ENCODE peak calls at places on chromosomes 3 and 15, in five cellular contexts. P, A, H, B and C are unnamed samples.

GRCh38 chr3:175433026-175433668 is 574.0 kb downstream of the NAALADL2 start:
- DNase-seq in P (no peak), A (no peak), H (no peak), B (no peak), C (no peak)

GRCh38 chr15:76340198-76340801 is 3.7 kb downstream of the ISL2 start:
- DNase-seq in P (no peak), A (no peak), H (no peak), B (no peak), C (no peak)

GRCh38 chr3:8709801-8710524 is 23.6 kb upstream of the CAV3 start:
- DNase-seq in P (no peak), A (no peak), H (no peak), B (peak; percentile 10), C (no peak)

GRCh38 chr3:72299321-72299802 is 514.4 kb upstream of the PROK2 start:
- DNase-seq in P (no peak), A (no peak), H (peak; percentile 28), B (no peak), C (no peak)

GRCh38 chr15:70344666-70345065 is 246.9 kb upstream of the TLE3 start:
- DNase-seq in P (no peak), A (no peak), H (no peak), B (no peak), C (no peak)

GRCh38 chr3:188432826-188433525 is 279.0 kb downstream of the LPP start:
- DNase-seq in P (no peak), A (no peak), H (no peak), B (no peak), C (no peak)

GRCh38 chr15:68316061-68316804 is 38.7 kb downstream of the FEM1B start:
- DNase-seq in P (peak; percentile 45), A (no peak), H (no peak), B (no peak), C (peak; percentile 27)

GRCh38 chr15:74960995-74961588 is 4.5 kb upstream of the RPP25 start:
- DNase-seq in P (no peak), A (no peak), H (no peak), B (no peak), C (no peak)

GRCh38 chr3:102025568-102025967 is 176.3 kb downstream of the NFKBIZ start:
- DNase-seq in P (no peak), A (no peak), H (no peak), B (no peak), C (no peak)

GRCh38 chr3:141979050-141979671 is 102.7 kb downstream of the ATP1B3 start:
- DNase-seq in P (no peak), A (no peak), H (peak; percentile 45), B (no peak), C (no peak)

GRCh38 chr3:114527036-114527644 is 233.3 kb downstream of the TIGIT start:
- DNase-seq in P (peak; percentile 2), A (no peak), H (no peak), B (peak; percentile 9), C (no peak)

GRCh38 chr15:44033894-44034293 is 161.2 kb downstream of the FRMD5 start:
- DNase-seq in P (no peak), A (no peak), H (peak; percentile 16), B (no peak), C (no peak)

GRCh38 chr15:37907136-37907535 is 27.3 kb upstream of the TMCO5A start:
- DNase-seq in P (no peak), A (no peak), H (peak; percentile 4), B (no peak), C (no peak)

GRCh38 chr3:73535935-73536334 is 88.8 kb downstream of the PDZRN3 start:
- DNase-seq in P (no peak), A (no peak), H (no peak), B (no peak), C (no peak)

GRCh38 chr3:28799084-28799483 is 450.5 kb upstream of the AZI2 start:
- DNase-seq in P (no peak), A (no peak), H (peak; percentile 4), B (no peak), C (peak; percentile 3)

GRCh38 chr15:94293411-94294402 is 62.3 kb downstream of the MCTP2 start:
- DNase-seq in P (no peak), A (no peak), H (no peak), B (no peak), C (no peak)

GRCh38 chr15:74134387-74135027 is 4.1 kb downstream of the ISLR2 start:
- DNase-seq in P (no peak), A (no peak), H (no peak), B (no peak), C (no peak)

GRCh38 chr15:100115711-100116090 is 226.1 kb downstream of the ADAMTS17 start:
- DNase-seq in P (no peak), A (no peak), H (no peak), B (no peak), C (no peak)

GRCh38 chr3:106425021-106425420 is 556.2 kb upstream of the CBLB start:
- DNase-seq in P (no peak), A (no peak), H (no peak), B (no peak), C (no peak)

GRCh38 chr3:130488288-130488687 is 28.7 kb upstream of the COL6A6 start:
- DNase-seq in P (no peak), A (no peak), H (no peak), B (no peak), C (no peak)

GRCh38 chr3:183880121-183880520 is 4.6 kb downstream of the PARL start:
- DNase-seq in P (no peak), A (no peak), H (no peak), B (no peak), C (no peak)

GRCh38 chr3:194272861-194273266 is 78.3 kb downstream of the CPN2 start:
- DNase-seq in P (no peak), A (no peak), H (no peak), B (no peak), C (no peak)

GRCh38 chr3:100777271-100777670 is 68.0 kb downstream of the TFG start:
- DNase-seq in P (no peak), A (no peak), H (no peak), B (no peak), C (no peak)
- TF ChIP-seq YY1 in P (no peak), A (no peak), H (no peak), B (no peak), C (no peak)

DNA sequence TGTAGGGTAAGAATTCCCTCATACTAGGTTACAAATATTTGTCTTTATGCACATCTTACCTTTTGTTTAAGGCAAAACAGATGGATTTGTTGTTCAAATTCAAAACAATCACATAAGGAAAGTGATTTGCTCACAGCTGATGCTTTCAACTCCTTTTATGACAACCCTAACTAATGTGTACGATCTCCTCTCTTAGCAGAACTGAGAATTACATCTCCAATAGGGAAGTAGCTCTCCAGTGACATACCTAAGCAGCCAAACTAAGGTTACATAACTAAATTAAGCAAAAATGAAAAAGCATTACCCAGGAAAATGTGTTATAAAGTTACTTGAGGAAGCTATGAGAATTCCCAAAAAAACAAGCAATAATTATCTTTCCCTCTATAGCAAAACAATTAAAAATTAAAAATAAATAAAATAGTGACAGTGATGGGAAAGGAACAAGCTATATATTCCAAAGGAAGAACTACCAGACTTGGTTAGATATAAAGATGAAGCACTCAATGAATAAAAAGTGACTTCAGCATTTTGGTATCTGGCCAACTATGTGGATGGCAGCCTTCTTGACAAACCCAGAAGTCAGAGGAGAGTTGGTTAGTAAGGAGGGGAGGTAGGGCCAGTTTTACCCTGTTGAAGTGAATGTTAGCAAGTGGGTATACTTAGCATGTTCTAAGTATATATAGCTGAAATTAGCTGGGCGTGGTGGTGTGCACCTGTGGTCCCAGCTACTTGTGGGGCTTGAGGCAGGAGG is 32.4 kb downstream of the PEAK1 start:
- DNase-seq in P (no peak), A (no peak), H (no peak), B (no peak), C (no peak)
- H3K36me3 ChIP-seq in P (no peaks in the 10 kb centered on the region), A (no peaks in the 10 kb centered on the region), H (no peaks in the 10 kb centered on the region), B (no peaks in the 10 kb centered on the region), C (no peaks in the 10 kb centered on the region)

GRCh38 chr3:66418432-66419052 is 82.3 kb downstream of the LRIG1 start:
- DNase-seq in P (no peak), A (no peak), H (no peak), B (no peak), C (no peak)
- H3K4me3 ChIP-seq in P (no peak overlapping the region), A (no peak overlapping the region), H (no peak overlapping the region), B (no peak overlapping the region), C (no peak overlapping the region)

GRCh38 chr3:195587824-195588223 is 4.1 kb upstream of the APOD start:
- DNase-seq in P (no peak), A (peak; percentile 4), H (no peak), B (no peak), C (no peak)
- TF ChIP-seq YY1 in P (no peak), A (no peak), H (no peak), B (no peak), C (no peak)